ENCODE peak calls at places on chromosomes 12 and 14, in four cellular contexts. One of them, this sample, is unnamed. For H4K20me1, the result is how much of the 10 kb centered on the place peaks cover.

GRCh38 chr14:22547309-22547947 is 41.6 kb downstream of the DAD1 start:
- DNase-seq in PC-9: no peak
- DNase-seq in neural progenitor cell: no peak
- DNase-seq in astrocyte: no peak
- DNase-seq in this sample: no peak

GRCh38 chr12:121711925-121712461 is 559 bp upstream of the TMEM120B start:
- DNase-seq in PC-9: peak
- DNase-seq in neural progenitor cell: peak
- DNase-seq in astrocyte: no peak
- DNase-seq in this sample: no peak

GRCh38 chr12:27119797-27120196 is 37.4 kb upstream of the C12orf71 start:
- DNase-seq in PC-9: no peak
- DNase-seq in neural progenitor cell: peak
- DNase-seq in astrocyte: no peak
- DNase-seq in this sample: no peak

GRCh38 chr12:7501031-7501585 is 2.5 kb downstream of the CD163 start:
- DNase-seq in PC-9: no peak
- DNase-seq in neural progenitor cell: no peak
- DNase-seq in astrocyte: peak
- DNase-seq in this sample: no peak

GRCh38 chr14:47391105-47391504 is 284.3 kb downstream of the MDGA2 start:
- DNase-seq in PC-9: no peak
- DNase-seq in neural progenitor cell: no peak
- DNase-seq in astrocyte: no peak
- DNase-seq in this sample: no peak

GRCh38 chr14:22549981-22550670 is 38.9 kb downstream of the DAD1 start:
- DNase-seq in PC-9: no peak
- DNase-seq in neural progenitor cell: no peak
- DNase-seq in astrocyte: peak
- DNase-seq in this sample: peak

GRCh38 chr12:110689601-110690430 is 901 bp upstream of the HVCN1 start:
- DNase-seq in PC-9: no peak
- DNase-seq in neural progenitor cell: peak
- DNase-seq in astrocyte: peak
- DNase-seq in this sample: no peak

GRCh38 chr12:131835616-131836171 is 7.5 kb downstream of the MMP17 start:
- DNase-seq in PC-9: no peak
- DNase-seq in neural progenitor cell: no peak
- DNase-seq in astrocyte: no peak
- DNase-seq in this sample: no peak

GRCh38 chr12:6426882-6427671 is 17.7 kb upstream of the CD27 start:
- DNase-seq in PC-9: no peak
- DNase-seq in neural progenitor cell: no peak
- DNase-seq in astrocyte: no peak
- DNase-seq in this sample: no peak

GRCh38 chr12:78210894-78211302 is 380.2 kb downstream of the NAV3 start:
- DNase-seq in PC-9: no peak
- DNase-seq in neural progenitor cell: no peak
- DNase-seq in astrocyte: peak
- DNase-seq in this sample: no peak

GRCh38 chr12:101876861-101877815 is at the start of gene DRAM1:
- DNase-seq in PC-9: peak
- DNase-seq in neural progenitor cell: peak
- DNase-seq in astrocyte: peak
- DNase-seq in this sample: peak

GRCh38 chr14:37062191-37062803 is 110.1 kb downstream of the SLC25A21 start:
- DNase-seq in PC-9: no peak
- DNase-seq in neural progenitor cell: no peak
- DNase-seq in astrocyte: no peak
- DNase-seq in this sample: no peak

GRCh38 chr12:116691205-116691604 is 46.7 kb downstream of the SPRING1 start:
- DNase-seq in PC-9: no peak
- DNase-seq in neural progenitor cell: no peak
- DNase-seq in astrocyte: no peak
- DNase-seq in this sample: no peak

GRCh38 chr14:89504602-89505320 is 87.7 kb upstream of the FOXN3 start:
- DNase-seq in PC-9: no peak
- DNase-seq in neural progenitor cell: no peak
- DNase-seq in astrocyte: peak
- DNase-seq in this sample: peak

GRCh38 chr14:72560331-72560730 is 333.6 kb downstream of the DPF3 start:
- DNase-seq in PC-9: no peak
- DNase-seq in neural progenitor cell: no peak
- DNase-seq in astrocyte: no peak
- DNase-seq in this sample: no peak

GRCh38 chr14:61608245-61609142 is 86.8 kb upstream of the HIF1A start:
- DNase-seq in PC-9: no peak
- DNase-seq in neural progenitor cell: peak
- DNase-seq in astrocyte: peak
- DNase-seq in this sample: no peak

GRCh38 chr12:92468358-92469020 is 234.3 kb upstream of the PLEKHG7 start:
- DNase-seq in PC-9: no peak
- DNase-seq in neural progenitor cell: no peak
- DNase-seq in astrocyte: peak
- DNase-seq in this sample: no peak

GRCh38 chr12:63889721-63890509 is 45.4 kb downstream of the SRGAP1 start:
- DNase-seq in PC-9: no peak
- DNase-seq in neural progenitor cell: no peak
- DNase-seq in astrocyte: no peak
- DNase-seq in this sample: no peak

GRCh38 chr14:85159726-85160125 is 370.2 kb upstream of the FLRT2 start:
- DNase-seq in PC-9: no peak
- DNase-seq in neural progenitor cell: no peak
- DNase-seq in astrocyte: no peak
- DNase-seq in this sample: no peak

GRCh38 chr14:74896400-74896799 is 14.7 kb downstream of the DLST start:
- DNase-seq in PC-9: no peak
- DNase-seq in neural progenitor cell: no peak
- DNase-seq in astrocyte: no peak
- DNase-seq in this sample: no peak

GRCh38 chr12:57483466-57483865 is 3.8 kb upstream of the ARHGAP9 start:
- DNase-seq in PC-9: peak
- DNase-seq in neural progenitor cell: no peak
- DNase-seq in astrocyte: peak
- DNase-seq in this sample: no peak

GRCh38 chr12:67667276-67668073 is 18.9 kb downstream of the DYRK2 start:
- DNase-seq in PC-9: no peak
- DNase-seq in neural progenitor cell: no peak
- DNase-seq in astrocyte: no peak
- DNase-seq in this sample: no peak

GRCh38 chr14:55075628-55076027 is 24.2 kb downstream of the MAPK1IP1L start:
- DNase-seq in PC-9: no peak
- DNase-seq in neural progenitor cell: no peak
- DNase-seq in astrocyte: peak
- DNase-seq in this sample: no peak

GRCh38 chr14:99621948-99622347 is 17.9 kb upstream of the CCDC85C start:
- DNase-seq in PC-9: peak
- DNase-seq in neural progenitor cell: no peak
- DNase-seq in astrocyte: no peak
- DNase-seq in this sample: no peak

GRCh38 chr12:104682790-104683279 is 226.1 kb downstream of the CHST11 start:
- DNase-seq in PC-9: no peak
- DNase-seq in neural progenitor cell: no peak
- DNase-seq in astrocyte: no peak
- DNase-seq in this sample: no peak
- H4K20me1 ChIP-seq in PC-9: under half
- H4K20me1 ChIP-seq in neural progenitor cell: under half
- H4K20me1 ChIP-seq in astrocyte: half or more
- H4K20me1 ChIP-seq in this sample: under half

GRCh38 chr12:120102189-120103043 is 14.1 kb downstream of the RAB35 start:
- DNase-seq in PC-9: no peak
- DNase-seq in neural progenitor cell: no peak
- DNase-seq in astrocyte: no peak
- DNase-seq in this sample: no peak
- H4K20me1 ChIP-seq in PC-9: under half
- H4K20me1 ChIP-seq in neural progenitor cell: under half
- H4K20me1 ChIP-seq in astrocyte: half or more
- H4K20me1 ChIP-seq in this sample: under half

GRCh38 chr12:54038760-54039414 is 6.0 kb downstream of the HOXC5 start:
- DNase-seq in PC-9: no peak
- DNase-seq in neural progenitor cell: peak
- DNase-seq in astrocyte: no peak
- DNase-seq in this sample: no peak
- H4K20me1 ChIP-seq in PC-9: under half
- H4K20me1 ChIP-seq in neural progenitor cell: under half
- H4K20me1 ChIP-seq in astrocyte: under half
- H4K20me1 ChIP-seq in this sample: under half

DNA sequence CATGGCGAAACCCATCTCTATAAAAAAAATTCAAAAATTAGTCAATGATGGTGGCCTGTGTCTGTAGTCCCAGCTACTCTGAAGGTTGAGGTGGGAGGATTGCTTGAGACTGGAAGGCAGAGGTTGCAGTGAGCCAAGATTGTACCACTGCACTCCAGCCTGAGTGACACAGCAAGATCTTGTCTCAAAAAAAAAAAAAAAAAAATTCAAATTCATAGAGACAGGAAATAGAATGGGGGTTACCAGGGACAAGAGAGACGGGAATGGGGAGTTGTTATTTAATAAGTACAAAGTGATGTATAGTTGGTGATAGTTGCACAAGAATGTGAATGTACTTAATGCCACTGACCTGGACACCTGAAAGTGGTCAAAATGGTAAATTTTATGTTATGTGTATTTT is 132.5 kb downstream of the CHST11 start:
- DNase-seq in PC-9: no peak
- DNase-seq in neural progenitor cell: no peak
- DNase-seq in astrocyte: no peak
- DNase-seq in this sample: no peak
- H4K20me1 ChIP-seq in PC-9: under half
- H4K20me1 ChIP-seq in neural progenitor cell: under half
- H4K20me1 ChIP-seq in astrocyte: under half
- H4K20me1 ChIP-seq in this sample: under half

GRCh38 chr12:45745861-45746277 is 16.4 kb downstream of the ARID2 start:
- DNase-seq in PC-9: peak
- DNase-seq in neural progenitor cell: no peak
- DNase-seq in astrocyte: no peak
- DNase-seq in this sample: no peak
- H4K20me1 ChIP-seq in PC-9: under half
- H4K20me1 ChIP-seq in neural progenitor cell: under half
- H4K20me1 ChIP-seq in astrocyte: half or more
- H4K20me1 ChIP-seq in this sample: under half

DNA sequence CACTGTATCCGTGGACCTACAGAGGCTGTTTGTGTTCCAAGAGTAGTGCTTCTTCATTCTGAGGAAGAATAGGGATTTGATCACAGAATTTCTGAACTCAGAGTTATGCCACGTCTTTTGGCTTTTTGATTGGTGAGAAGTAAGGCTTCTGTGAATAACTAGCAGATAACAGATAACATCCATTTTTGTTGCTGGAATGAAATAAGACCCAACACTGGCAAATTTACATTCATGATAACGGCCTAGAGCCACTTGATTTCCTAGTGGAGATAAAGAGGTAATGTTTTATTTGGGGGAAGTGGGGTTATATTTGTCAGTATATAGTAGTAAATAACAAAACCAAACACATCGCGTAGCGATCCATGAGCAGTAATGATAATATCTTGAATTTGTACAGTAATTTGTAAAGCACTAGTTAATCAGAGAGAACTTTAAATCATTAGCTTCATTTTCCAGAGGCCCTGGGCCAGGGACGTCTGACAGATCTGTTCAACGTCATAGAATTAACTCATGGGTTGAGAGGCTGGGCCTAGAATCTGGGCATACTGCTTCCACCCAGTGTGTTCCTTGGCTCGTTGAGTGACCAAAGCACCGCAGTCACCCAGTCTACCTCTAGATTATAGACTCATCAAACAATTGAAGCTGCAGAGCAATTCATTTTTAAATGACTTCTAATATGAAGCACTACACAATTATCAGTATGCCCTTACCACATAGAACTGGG is 79.6 kb downstream of the HMGA2 start:
- DNase-seq in PC-9: no peak
- DNase-seq in neural progenitor cell: no peak
- DNase-seq in astrocyte: no peak
- DNase-seq in this sample: no peak
- H4K20me1 ChIP-seq in PC-9: under half
- H4K20me1 ChIP-seq in neural progenitor cell: under half
- H4K20me1 ChIP-seq in astrocyte: under half
- H4K20me1 ChIP-seq in this sample: under half

GRCh38 chr12:94721173-94721572 is 70.8 kb upstream of the TMCC3 start:
- DNase-seq in PC-9: no peak
- DNase-seq in neural progenitor cell: no peak
- DNase-seq in astrocyte: no peak
- DNase-seq in this sample: no peak
- H4K20me1 ChIP-seq in PC-9: under half
- H4K20me1 ChIP-seq in neural progenitor cell: under half
- H4K20me1 ChIP-seq in astrocyte: under half
- H4K20me1 ChIP-seq in this sample: under half

GRCh38 chr14:68969278-68969677 is 9.8 kb downstream of the ACTN1 start:
- DNase-seq in PC-9: no peak
- DNase-seq in neural progenitor cell: no peak
- DNase-seq in astrocyte: no peak
- DNase-seq in this sample: no peak

GRCh38 chr14:68971411-68972035 is 7.6 kb downstream of the ACTN1 start:
- DNase-seq in PC-9: no peak
- DNase-seq in neural progenitor cell: no peak
- DNase-seq in astrocyte: no peak
- DNase-seq in this sample: no peak

GRCh38 chr14:68970736-68971135 is 8.4 kb downstream of the ACTN1 start:
- DNase-seq in PC-9: no peak
- DNase-seq in neural progenitor cell: no peak
- DNase-seq in astrocyte: no peak
- DNase-seq in this sample: no peak

GRCh38 chr14:68968721-68969120 is 10.4 kb downstream of the ACTN1 start:
- DNase-seq in PC-9: no peak
- DNase-seq in neural progenitor cell: no peak
- DNase-seq in astrocyte: no peak
- DNase-seq in this sample: no peak

DNA sequence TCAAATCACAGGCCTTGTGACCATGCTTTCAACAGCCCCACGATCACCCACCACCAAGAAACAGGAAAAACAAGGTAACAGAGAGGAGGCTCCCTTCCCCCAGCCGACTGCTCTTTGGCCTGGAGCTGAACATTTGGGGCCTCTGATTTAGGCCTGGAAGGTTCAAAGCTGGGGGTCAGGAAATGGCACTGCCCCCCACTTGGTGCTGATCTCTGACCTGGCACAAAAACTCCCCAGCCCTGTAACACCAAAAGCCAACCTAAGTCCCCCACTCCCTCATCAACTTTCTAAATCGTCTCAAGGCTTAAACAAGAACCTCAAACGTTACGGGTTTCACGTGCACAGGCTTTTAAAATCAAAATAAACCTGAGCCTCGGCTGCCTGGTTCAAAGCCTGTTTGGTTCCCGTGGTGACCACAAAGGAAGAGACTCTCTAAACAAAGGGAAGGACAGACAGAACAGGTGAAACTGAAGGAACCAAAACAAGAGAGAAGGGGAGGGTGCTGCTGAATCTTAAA is 8.9 kb downstream of the ACTN1 start:
- DNase-seq in PC-9: no peak
- DNase-seq in neural progenitor cell: no peak
- DNase-seq in astrocyte: no peak
- DNase-seq in this sample: no peak
- H4K20me1 ChIP-seq in PC-9: half or more
- H4K20me1 ChIP-seq in neural progenitor cell: half or more
- H4K20me1 ChIP-seq in astrocyte: half or more
- H4K20me1 ChIP-seq in this sample: under half

GRCh38 chr12:104549820-104550480 is 93.2 kb downstream of the CHST11 start:
- DNase-seq in PC-9: peak
- DNase-seq in neural progenitor cell: no peak
- DNase-seq in astrocyte: peak
- DNase-seq in this sample: no peak
- H4K20me1 ChIP-seq in PC-9: under half
- H4K20me1 ChIP-seq in neural progenitor cell: under half
- H4K20me1 ChIP-seq in astrocyte: half or more
- H4K20me1 ChIP-seq in this sample: under half

This sample was measured in H1.